ENCODE peak calls at places on chromosomes 13 and 19, in six cellular contexts. V, D, R, J, H and M are unnamed samples.

GRCh38 chr13:76454991-76455390 is 431.2 kb downstream of the KCTD12 start:
- DNase-seq in V (no peak), D (no peak), R (no peak), J (no peak), H (no peak), M (no peak)

GRCh38 chr19:47146920-47147319 is 16.3 kb downstream of the SAE1 start:
- DNase-seq in V (no peak), D (no peak), R (no peak), J (no peak), H (no peak), M (no peak)

GRCh38 chr13:23500858-23501257 is 67.4 kb upstream of the SACS start:
- DNase-seq in V (no peak), D (no peak), R (no peak), J (peak), H (no peak), M (no peak)

GRCh38 chr13:57637515-57637914 is 6.0 kb downstream of the PCDH17 start:
- DNase-seq in V (no peak), D (no peak), R (no peak), J (no peak), H (no peak), M (no peak)

GRCh38 chr19:12788025-12788681 is 3.1 kb upstream of the JUNB start:
- DNase-seq in V (no peak), D (no peak), R (no peak), J (no peak), H (no peak), M (no peak)

GRCh38 chr13:43805071-43805468 is 18.3 kb upstream of the ENOX1 start:
- DNase-seq in V (no peak), D (no peak), R (peak), J (peak), H (no peak), M (no peak)

GRCh38 chr13:31962661-31963345 is 68.8 kb upstream of the FRY start:
- DNase-seq in V (no peak), D (no peak), R (no peak), J (no peak), H (no peak), M (no peak)

GRCh38 chr13:48570225-48570828 is 37.4 kb upstream of the RCBTB2 start:
- DNase-seq in V (no peak), D (no peak), R (no peak), J (no peak), H (no peak), M (no peak)

GRCh38 chr19:6680141-6680540 is 10.2 kb upstream of the TNFSF14 start:
- DNase-seq in V (no peak), D (no peak), R (no peak), J (no peak), H (no peak), M (no peak)

GRCh38 chr13:48000559-48001126 is 430 bp downstream of the SUCLA2 start:
- DNase-seq in V (peak), D (no peak), R (peak), J (peak), H (peak), M (peak)

GRCh38 chr13:41905600-41906254 is 55.2 kb downstream of the VWA8 start:
- DNase-seq in V (no peak), D (no peak), R (peak), J (peak), H (no peak), M (peak)

GRCh38 chr19:7426986-7427385 is 61.8 kb downstream of the PEX11G start:
- DNase-seq in V (no peak), D (no peak), R (no peak), J (no peak), H (no peak), M (peak)

GRCh38 chr13:86758116-86758515 is 913.1 kb upstream of the SLITRK5 start:
- DNase-seq in V (no peak), D (no peak), R (no peak), J (no peak), H (no peak), M (no peak)

GRCh38 chr19:50332264-50333038 is 3.3 kb upstream of the KCNC3 start:
- DNase-seq in V (no peak), D (no peak), R (no peak), J (no peak), H (no peak), M (peak)

GRCh38 chr19:47357788-47358680 is 8.9 kb downstream of the DHX34 start:
- DNase-seq in V (no peak), D (no peak), R (peak), J (no peak), H (no peak), M (no peak)

GRCh38 chr13:98476538-98476966 is 100.4 kb downstream of the STK24 start:
- DNase-seq in V (peak), D (no peak), R (no peak), J (peak), H (no peak), M (peak)

GRCh38 chr19:19406878-19407639 is 1.6 kb downstream of the GATAD2A start:
- DNase-seq in V (no peak), D (no peak), R (no peak), J (peak), H (no peak), M (peak)

DNA sequence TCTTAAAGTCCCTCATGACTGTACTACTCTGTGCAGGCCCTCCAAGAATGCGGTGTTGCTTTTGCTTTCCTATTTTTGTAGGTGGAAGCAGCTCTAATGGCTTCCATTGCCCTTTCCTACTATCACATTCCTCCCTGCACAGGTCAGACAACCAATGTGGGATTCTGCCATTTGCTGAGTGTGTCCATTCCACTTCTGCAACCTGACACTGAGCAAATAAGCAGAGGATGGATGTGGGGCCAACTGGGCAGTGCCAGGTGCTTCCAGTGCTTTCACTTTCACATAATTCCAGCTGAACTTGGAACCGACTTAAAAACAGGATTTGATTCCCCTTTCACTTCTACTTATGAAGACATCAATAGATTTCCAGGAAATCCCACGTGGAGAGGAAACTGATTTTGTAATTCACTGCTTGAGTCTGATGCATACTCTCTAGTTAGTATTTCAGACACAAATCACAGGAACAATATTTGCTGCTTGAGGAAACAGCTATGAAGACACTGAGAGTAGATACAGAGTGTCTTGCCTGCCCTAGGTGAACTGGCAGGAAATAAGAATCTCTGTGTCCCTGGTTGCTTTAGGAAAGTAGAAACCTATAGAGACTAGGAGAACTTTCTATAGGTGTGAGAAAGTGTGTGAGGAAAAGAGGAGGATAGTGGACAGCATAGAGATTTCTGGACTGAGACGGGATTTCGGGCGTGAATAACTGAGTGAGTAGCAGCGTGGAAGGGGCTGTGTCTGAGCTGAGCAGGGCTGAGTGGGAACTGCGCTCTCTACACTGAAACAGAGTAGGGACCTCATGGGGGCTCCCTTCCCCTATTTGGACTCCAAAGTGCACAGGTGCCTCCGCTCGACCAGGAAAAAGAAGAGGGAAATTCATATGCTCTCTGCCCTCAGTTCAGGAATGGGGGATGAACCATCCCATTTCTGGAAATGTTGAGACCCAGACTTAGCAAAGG is 22.5 kb downstream of the LGALS16 start:
- DNase-seq in V (no peak), D (no peak), R (no peak), J (no peak), H (no peak), M (no peak)
- TF ChIP-seq CTCF in V (no peak), D (no peak), R (no peak), J (no peak), H (no peak), M (no peak)

GRCh38 chr13:111548805-111549204 is 228.4 kb downstream of the TEX29 start:
- DNase-seq in V (no peak), D (no peak), R (no peak), J (no peak), H (no peak), M (no peak)

GRCh38 chr13:111548301-111548700 is 227.9 kb downstream of the TEX29 start:
- DNase-seq in V (no peak), D (no peak), R (no peak), J (no peak), H (no peak), M (no peak)

GRCh38 chr13:111551421-111551820 is 231.0 kb downstream of the TEX29 start:
- DNase-seq in V (no peak), D (no peak), R (no peak), J (no peak), H (no peak), M (no peak)

GRCh38 chr13:111549464-111549863 is 229.0 kb downstream of the TEX29 start:
- DNase-seq in V (no peak), D (no peak), R (no peak), J (no peak), H (no peak), M (no peak)

GRCh38 chr13:111550062-111550461 is 229.6 kb downstream of the TEX29 start:
- DNase-seq in V (no peak), D (no peak), R (no peak), J (no peak), H (no peak), M (no peak)
- TF ChIP-seq CTCF in V (no peak), D (no peak), R (no peak), J (no peak), H (no peak), M (no peak)

GRCh38 chr19:1602091-1602707 is 3.1 kb downstream of the UQCR11 start:
- DNase-seq in V (no peak), D (no peak), R (no peak), J (no peak), H (no peak), M (no peak)

GRCh38 chr19:1598777-1599459 is 6.3 kb upstream of the MBD3 start:
- DNase-seq in V (no peak), D (no peak), R (no peak), J (no peak), H (no peak), M (no peak)

GRCh38 chr19:1605236-1606137 is at the start of gene UQCR11:
- DNase-seq in V (peak), D (peak), R (peak), J (peak), H (peak), M (peak)

GRCh38 chr19:1599460-1599846 is 5.8 kb downstream of the UQCR11 start:
- DNase-seq in V (no peak), D (no peak), R (no peak), J (no peak), H (no peak), M (no peak)

DNA sequence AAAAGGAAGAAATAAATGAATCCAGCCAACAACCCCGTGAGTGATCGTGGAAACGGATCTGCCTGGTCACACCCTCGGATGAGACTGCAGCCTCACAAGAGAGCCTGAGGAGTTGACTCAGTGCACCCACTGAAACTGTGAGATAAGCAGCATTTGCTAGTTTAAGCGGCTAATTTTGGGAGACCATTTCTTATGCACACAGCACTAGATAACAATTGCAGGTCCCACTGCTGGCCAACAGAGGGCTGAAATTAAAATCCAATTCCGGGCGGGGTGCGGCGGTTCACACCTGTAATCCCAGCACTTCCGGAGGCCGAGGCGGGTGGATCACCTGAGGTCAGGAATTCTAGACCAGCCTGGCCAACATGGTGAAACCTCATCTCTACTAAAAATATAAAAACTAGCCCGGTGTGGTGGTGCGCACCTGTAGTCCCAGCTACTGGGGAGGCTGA is 3.6 kb downstream of the UQCR11 start:
- DNase-seq in V (no peak), D (no peak), R (no peak), J (no peak), H (no peak), M (no peak)
- TF ChIP-seq CTCF in V (no peak), D (no peak), R (no peak), J (peak), H (no peak), M (no peak)

GRCh38 chr19:17859533-17860330 is at the start of gene RPL18A:
- DNase-seq in V (peak), D (peak), R (peak), J (peak), H (peak), M (peak)
- TF ChIP-seq CTCF in V (peak), D (peak), R (peak), J (peak), H (peak), M (peak)

DNA sequence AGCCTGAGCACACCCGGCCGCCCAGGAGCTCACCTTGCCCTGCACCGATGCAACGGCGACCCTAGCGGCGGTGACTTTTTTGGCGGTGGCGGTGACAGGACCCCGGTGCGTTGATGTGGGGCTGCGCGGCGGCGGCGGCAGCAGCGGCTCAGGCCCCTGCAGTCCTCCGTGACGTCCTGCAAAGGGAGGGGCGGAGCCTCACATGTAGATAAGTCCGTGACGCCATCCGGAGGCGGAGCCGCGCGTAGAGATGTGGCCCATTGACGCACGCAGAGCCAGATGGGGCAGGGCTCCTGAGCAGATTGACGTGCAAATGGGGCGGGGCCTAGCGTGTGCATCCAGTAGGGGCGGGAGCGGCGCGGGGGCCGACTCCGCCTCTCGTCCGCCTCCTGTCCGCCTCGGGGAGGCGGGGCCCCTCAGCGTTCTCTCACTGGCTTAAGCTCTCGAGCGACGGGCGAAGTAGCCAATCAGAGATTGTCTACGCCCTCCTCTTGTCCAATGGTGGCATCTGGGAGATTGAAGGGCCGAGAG is at the start of gene RAB3A:
- DNase-seq in V (peak), D (peak), R (peak), J (peak), H (peak), M (peak)
- TF ChIP-seq CTCF in V (no peak), D (no peak), R (no peak), J (no peak), H (no peak), M (no peak)

GRCh38 chr19:35692010-35692409 is 12.3 kb upstream of the ZBTB32 start:
- DNase-seq in V (no peak), D (no peak), R (no peak), J (no peak), H (no peak), M (no peak)

GRCh38 chr19:35693422-35693821 is 10.9 kb upstream of the ZBTB32 start:
- DNase-seq in V (no peak), D (no peak), R (no peak), J (no peak), H (no peak), M (no peak)

GRCh38 chr19:35696835-35697234 is 7.5 kb upstream of the ZBTB32 start:
- DNase-seq in V (no peak), D (no peak), R (no peak), J (no peak), H (no peak), M (peak)

GRCh38 chr19:35695895-35696422 is 8.4 kb upstream of the ZBTB32 start:
- DNase-seq in V (no peak), D (no peak), R (no peak), J (no peak), H (no peak), M (no peak)

DNA sequence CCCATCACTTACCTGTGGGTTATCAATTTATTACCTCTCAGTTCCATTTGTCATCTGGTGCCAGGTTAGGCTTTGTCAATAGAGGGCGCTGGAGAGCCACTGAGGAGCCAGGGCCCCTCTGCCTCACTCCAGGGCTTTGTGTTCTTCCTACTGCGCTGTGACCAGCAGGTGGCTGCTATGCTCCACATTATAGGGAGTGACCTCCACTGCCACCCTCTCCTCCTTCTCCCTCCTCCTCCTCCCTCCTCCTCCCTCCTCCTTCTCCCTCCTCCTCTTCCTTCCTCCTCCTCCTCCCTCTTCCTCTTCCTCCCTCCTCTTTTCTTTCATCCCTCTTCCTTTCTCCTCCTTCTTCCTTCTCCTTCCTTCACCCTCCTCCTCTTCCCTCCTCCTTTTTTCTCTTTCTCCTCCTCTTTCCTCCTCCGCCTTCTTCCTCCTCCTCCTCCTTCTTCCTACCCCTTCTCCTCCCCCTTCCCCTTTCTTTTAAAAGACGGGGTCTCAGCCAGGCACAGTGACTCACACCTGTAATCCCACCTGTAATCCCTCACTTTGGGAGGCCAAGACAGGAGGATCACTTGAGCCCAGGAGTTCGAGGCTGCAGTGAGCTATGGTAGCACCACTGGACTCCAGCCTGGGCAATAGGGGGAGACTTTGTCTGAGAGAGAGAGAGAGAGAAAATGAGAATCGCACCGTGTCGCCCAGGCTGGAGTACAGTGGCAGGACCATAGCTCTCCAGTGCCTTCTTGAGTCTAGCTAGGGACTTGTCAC is 10.3 kb upstream of the ZBTB32 start:
- DNase-seq in V (peak), D (peak), R (peak), J (peak), H (peak), M (peak)
- TF ChIP-seq CTCF in V (peak), D (peak), R (peak), J (peak), H (peak), M (peak)

GRCh38 chr13:101475536-101475935 is 23.1 kb downstream of the ITGBL1 start:
- DNase-seq in V (no peak), D (no peak), R (no peak), J (no peak), H (no peak), M (no peak)
- TF ChIP-seq CTCF in V (no peak), D (peak), R (no peak), J (no peak), H (no peak), M (no peak)

DNA sequence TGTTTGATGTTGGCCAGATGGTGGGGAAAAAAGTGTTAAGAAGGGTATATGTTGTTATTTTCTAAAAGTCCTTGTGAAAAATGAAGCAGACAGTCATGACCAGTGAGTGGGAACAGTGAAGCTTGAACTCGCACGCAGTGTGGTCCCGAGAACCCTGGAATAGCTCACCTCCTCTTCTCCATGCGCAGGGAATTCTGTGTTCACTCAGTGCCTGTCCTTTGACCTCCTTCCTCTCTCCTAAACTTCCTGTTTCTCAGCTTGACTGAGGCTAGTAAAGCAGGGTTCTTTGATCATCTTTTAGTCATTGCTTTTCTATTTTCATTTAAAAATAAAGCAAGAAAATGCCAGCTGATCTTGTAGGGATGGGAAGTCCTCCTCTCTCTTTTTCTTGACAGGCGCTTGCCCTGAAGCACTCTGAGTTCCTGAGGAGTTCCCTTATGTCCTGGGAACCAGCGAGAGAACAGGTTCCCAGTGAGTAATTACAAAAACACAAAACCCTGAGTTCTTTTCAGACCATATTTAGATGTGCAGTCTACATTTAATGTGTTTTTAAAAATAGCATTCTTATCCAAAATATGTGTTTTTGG is 62.8 kb downstream of the ARHGEF7 start:
- DNase-seq in V (no peak), D (no peak), R (no peak), J (peak), H (no peak), M (no peak)
- TF ChIP-seq CTCF in V (no peak), D (no peak), R (no peak), J (no peak), H (no peak), M (no peak)

DNA sequence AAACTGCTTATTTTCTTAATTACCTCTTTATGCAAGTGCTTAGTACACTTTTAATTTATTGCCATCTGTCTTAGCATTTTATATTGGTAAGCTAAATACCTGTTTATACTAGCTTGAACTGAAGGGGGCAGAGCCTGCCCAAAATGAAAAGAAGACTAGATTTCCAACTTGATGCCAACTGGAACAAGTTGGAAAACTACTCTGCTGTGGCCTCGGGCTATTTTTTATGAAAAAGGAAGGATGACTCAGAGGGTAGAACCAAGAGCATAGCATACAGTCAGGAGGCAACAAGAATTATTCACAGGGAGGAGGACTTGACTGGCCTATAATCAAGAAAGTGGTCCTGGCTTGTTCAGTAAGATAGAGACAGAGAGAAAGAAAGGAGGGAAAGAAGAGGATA is 150.3 kb downstream of the NDFIP2 start:
- DNase-seq in V (no peak), D (no peak), R (peak), J (peak), H (no peak), M (no peak)
- TF ChIP-seq CTCF in V (peak), D (no peak), R (peak), J (peak), H (peak), M (no peak)